ENCODE peak calls at places on chromosomes 1 and 21, in four cellular contexts. U is activated T-helper 1 cell treated with anti-CD3 and anti-CD28 coated beads, Interleukin-2, amount 50 U/mL, for 16 hours; W is skeletal muscle cell; E is stimulated activated CD8-positive, alpha-beta memory T cell treated with anti-CD3 and anti-CD28 coated beads, Interleukin-2, amount 100 ng/mL, for 48 hours. F is an unnamed sample.

GRCh38 chr1:47791879-47792608 is 205.1 kb downstream of the TRABD2B start:
- DNase-seq in E (no peak), W (no peak), U (no peak), F (peak)

GRCh38 chr1:9400425-9401079 is 107.9 kb downstream of the SPSB1 start:
- DNase-seq in W (no peak), U (no peak), E (no peak), F (peak)

GRCh38 chr1:150162862-150163706 is 13.4 kb downstream of the PLEKHO1 start:
- DNase-seq in U (no peak), E (no peak), W (peak), F (no peak)

GRCh38 chr1:106568161-106568560 is 488.3 kb upstream of the PRMT6 start:
- DNase-seq in W (no peak), U (no peak), E (no peak), F (no peak)

GRCh38 chr1:56569661-56570060 is 9.7 kb downstream of the PLPP3 start:
- DNase-seq in U (no peak), W (no peak), E (no peak), F (no peak)

GRCh38 chr1:240591552-240591951 is 20.4 kb downstream of the GREM2 start:
- DNase-seq in W (no peak), E (no peak), U (no peak), F (no peak)

GRCh38 chr21:43988506-43989230 is 23.4 kb upstream of the TRAPPC10 start:
- DNase-seq in E (no peak), W (no peak), U (no peak), F (no peak)

GRCh38 chr1:12078938-12079861 is 16.1 kb downstream of the TNFRSF8 start:
- DNase-seq in W (no peak), E (peak), U (no peak), F (peak)

GRCh38 chr21:41766883-41767605 is at the start of gene RIPK4:
- DNase-seq in W (no peak), E (peak), U (peak), F (peak)

GRCh38 chr1:230084408-230085177 is 17.6 kb downstream of the GALNT2 start:
- DNase-seq in E (peak), U (peak), W (peak), F (peak)

GRCh38 chr21:19440792-19441494 is 1037.4 kb upstream of the TMPRSS15 start:
- DNase-seq in E (no peak), W (no peak), U (no peak), F (no peak)

GRCh38 chr1:185281245-185281644 is 35.8 kb downstream of the IVNS1ABP start:
- DNase-seq in U (no peak), W (no peak), E (no peak), F (no peak)